ENCODE peak calls at places on chromosome 11, in five cellular contexts. B is dermis blood vessel endothelial cell; X is glutamatergic neuron; V is CD8-positive, alpha-beta memory T cell; J is fibroblast of pulmonary artery. Y is an unnamed sample.

GRCh38 chr11:65695459-65696241 is 16.4 kb upstream of the KAT5 start:
- DNase-seq in B (peak; percentile 94), X (no peak), V (no peak), J (peak; percentile 80), Y (peak; percentile 81)

GRCh38 chr11:36060926-36061325 is 117.1 kb downstream of the LDLRAD3 start:
- DNase-seq in B (no peak), X (no peak), V (no peak), J (no peak), Y (no peak)

GRCh38 chr11:24754406-24754805 is 257.6 kb downstream of the LUZP2 start:
- DNase-seq in B (no peak), X (no peak), V (no peak), J (no peak), Y (no peak)

GRCh38 chr11:47106839-47107520 is 69.7 kb downstream of the ARFGAP2 start:
- DNase-seq in B (no peak), X (no peak), V (no peak), J (no peak), Y (no peak)

GRCh38 chr11:12319734-12320387 is 57.5 kb upstream of the PARVA start:
- DNase-seq in B (no peak), X (no peak), V (no peak), J (no peak), Y (no peak)

GRCh38 chr11:126380909-126381308 is 25.4 kb downstream of the ST3GAL4 start:
- DNase-seq in B (no peak), X (no peak), V (no peak), J (no peak), Y (no peak)

GRCh38 chr11:95147364-95147905 is 57.8 kb downstream of the ENDOD1 start:
- DNase-seq in B (peak; percentile 87), X (no peak), V (no peak), J (peak; percentile 96), Y (peak; percentile 21)

GRCh38 chr11:64036081-64037026 is 623 bp downstream of the FLRT1 start:
- DNase-seq in B (peak; percentile 44), X (peak; percentile 43), V (no peak), J (peak; percentile 16), Y (no peak)

GRCh38 chr11:35548925-35549561 is 23.6 kb upstream of the PAMR1 start:
- DNase-seq in B (no peak), X (no peak), V (no peak), J (peak; percentile 38), Y (no peak)

GRCh38 chr11:35160248-35160820 is 21.4 kb downstream of the CD44 start:
- DNase-seq in B (no peak), X (no peak), V (peak; percentile 74), J (no peak), Y (no peak)

GRCh38 chr11:65718531-65718930 is 2.1 kb downstream of the RNASEH2C start:
- DNase-seq in B (no peak), X (no peak), V (no peak), J (no peak), Y (no peak)

GRCh38 chr11:69004411-69005182 is 8.4 kb downstream of the MRGPRF start:
- DNase-seq in B (no peak), X (no peak), V (no peak), J (no peak), Y (no peak)

GRCh38 chr11:120130991-120131760 is 6.7 kb downstream of the TRIM29 start:
- DNase-seq in B (no peak), X (peak; percentile 4), V (no peak), J (no peak), Y (no peak)

GRCh38 chr11:74687237-74688005 is 43.8 kb downstream of the CHRDL2 start:
- DNase-seq in B (no peak), X (no peak), V (no peak), J (no peak), Y (no peak)

GRCh38 chr11:45658292-45658991 is 7.0 kb downstream of the CHST1 start:
- DNase-seq in B (peak; percentile 93), X (peak; percentile 82), V (no peak), J (peak; percentile 79), Y (no peak)

GRCh38 chr11:27285761-27286160 is 77.3 kb downstream of the CCDC34 start:
- DNase-seq in B (no peak), X (no peak), V (no peak), J (no peak), Y (no peak)

GRCh38 chr11:2675540-2675939 is 24.3 kb downstream of the KCNQ1OT1 start:
- DNase-seq in B (no peak), X (no peak), V (no peak), J (no peak), Y (no peak)